ENCODE peak calls at places on chromosome 15, in nine cellular contexts. B is left lung; P is CD8-positive, alpha-beta T cell; L is omental fat pad; M is astrocyte of the spinal cord; Q is uterus; R is mesothelial cell of epicardium; U is bronchial epithelial cell; I is AG04450. K is an unnamed sample.

GRCh38 chr15:68812596-68813548 is 7.8 kb downstream of the ANP32A start:
- DNase-seq in B (no peak), P (no peak), L (no peak), M (peak; percentile 38), Q (no peak), R (no peak), U (no peak), I (no peak), K (peak; percentile 34)

GRCh38 chr15:59232476-59232875 is 25.8 kb downstream of the LDHAL6B start:
- DNase-seq in B (no peak), P (no peak), L (no peak), M (peak; percentile 90), Q (no peak), R (no peak), U (peak; percentile 80), I (peak; percentile 56), K (no peak)

GRCh38 chr15:80010131-80010673 is 39.2 kb upstream of the BCL2A1 start:
- DNase-seq in B (no peak), P (no peak), L (no peak), M (peak; percentile 8), Q (no peak), R (no peak), U (peak; percentile 69), I (no peak), K (no peak)

GRCh38 chr15:100595964-100596363 is 6.0 kb downstream of the LINS1 start:
- DNase-seq in B (no peak), P (no peak), L (no peak), M (no peak), Q (no peak), R (no peak), U (no peak), I (no peak), K (no peak)

GRCh38 chr15:99123706-99124451 is 19.0 kb downstream of the SYNM start:
- DNase-seq in B (peak; percentile 83), P (no peak), L (peak; percentile 58), M (peak; percentile 98), Q (peak; percentile 86), R (peak; percentile 74), U (peak; percentile 86), I (peak; percentile 83), K (peak; percentile 75)

GRCh38 chr15:85854345-85855097 is 59.8 kb upstream of the KLHL25 start:
- DNase-seq in B (no peak), P (peak; percentile 23), L (no peak), M (peak; percentile 57), Q (peak; percentile 31), R (no peak), U (peak; percentile 61), I (no peak), K (no peak)

GRCh38 chr15:34318277-34319079 is 19.1 kb downstream of the SLC12A6 start:
- DNase-seq in B (no peak), P (no peak), L (no peak), M (peak; percentile 60), Q (peak; percentile 41), R (no peak), U (peak; percentile 88), I (no peak), K (no peak)

GRCh38 chr15:94671845-94672524 is 440.6 kb downstream of the MCTP2 start:
- DNase-seq in B (no peak), P (no peak), L (no peak), M (peak; percentile 62), Q (peak; percentile 23), R (no peak), U (no peak), I (peak; percentile 3), K (no peak)

GRCh38 chr15:75454471-75455418 is 3.3 kb upstream of the SIN3A start:
- DNase-seq in B (peak; percentile 93), P (peak; percentile 72), L (peak; percentile 48), M (peak; percentile 28), Q (no peak), R (peak; percentile 81), U (peak; percentile 39), I (no peak), K (peak; percentile 83)

GRCh38 chr15:73921257-73921890 is 4.9 kb upstream of the LOXL1 start:
- DNase-seq in B (no peak), P (no peak), L (no peak), M (no peak), Q (no peak), R (no peak), U (no peak), I (no peak), K (no peak)

GRCh38 chr15:34239151-34239761 is 14.4 kb downstream of the EMC4 start:
- DNase-seq in B (no peak), P (no peak), L (no peak), M (peak; percentile 85), Q (no peak), R (no peak), U (peak; percentile 99), I (peak; percentile 49), K (no peak)

GRCh38 chr15:48930735-48931134 is 33.0 kb downstream of the SHC4 start:
- DNase-seq in B (no peak), P (no peak), L (no peak), M (no peak), Q (no peak), R (no peak), U (no peak), I (no peak), K (no peak)

GRCh38 chr15:67832031-67832551 is 6.8 kb downstream of the SKOR1 start:
- DNase-seq in B (no peak), P (no peak), L (no peak), M (no peak), Q (no peak), R (no peak), U (no peak), I (no peak), K (no peak)

GRCh38 chr15:90205886-90206285 is 4.8 kb downstream of the SEMA4B start:
- DNase-seq in B (no peak), P (no peak), L (no peak), M (no peak), Q (no peak), R (no peak), U (peak; percentile 23), I (no peak), K (no peak)

DNA sequence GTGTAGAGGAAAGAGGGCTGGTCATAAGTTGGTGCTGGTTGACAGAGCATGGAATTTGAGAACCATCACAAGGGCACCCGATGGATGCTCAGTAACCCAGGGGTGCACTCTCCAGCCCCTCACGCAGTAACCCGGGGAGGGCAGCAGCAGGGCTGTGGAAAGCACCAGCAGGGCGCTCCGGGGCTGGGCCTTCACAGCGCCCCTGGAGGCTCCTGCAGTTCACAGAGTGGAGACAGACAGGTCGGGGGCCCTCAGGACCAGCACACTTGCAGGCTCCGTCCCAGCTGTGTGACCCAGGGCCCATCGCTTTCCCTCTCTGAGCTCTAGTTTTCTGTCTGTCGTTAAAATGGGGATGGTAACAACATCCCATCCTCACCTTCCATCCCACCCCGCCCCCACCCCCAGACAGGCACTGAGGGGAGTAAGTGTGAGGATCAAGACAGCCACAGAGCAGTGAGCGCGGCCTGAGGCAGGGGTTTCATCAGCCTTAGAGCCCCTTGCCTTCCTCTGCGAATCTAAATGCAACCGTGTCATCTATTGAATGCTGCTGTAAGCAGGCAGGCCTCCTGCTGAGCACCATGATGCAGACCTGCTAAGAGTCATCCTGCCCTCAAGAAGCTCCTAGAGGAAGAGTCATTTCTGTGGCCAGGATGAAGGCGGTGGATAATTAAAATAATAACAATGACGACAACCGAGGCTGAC is 90.2 kb upstream of the LINGO1 start:
- DNase-seq in B (peak; percentile 43), P (no peak), L (no peak), M (no peak), Q (no peak), R (no peak), U (no peak), I (no peak), K (no peak)
- TF ChIP-seq CTCF in B (no peak), P (no peak), L (no peak), M (no peak), Q (no peak), R (no peak), U (no peak), I (no peak), K (no peak)

GRCh38 chr15:89139613-89140499 is 51.6 kb downstream of the ABHD2 start:
- DNase-seq in B (no peak), P (no peak), L (no peak), M (peak; percentile 38), Q (no peak), R (no peak), U (no peak), I (no peak), K (no peak)
- TF ChIP-seq CTCF in B (no peak), P (no peak), L (no peak), M (peak; percentile 39), Q (no peak), R (no peak), U (no peak), I (peak; percentile 15), K (peak; percentile 39)

GRCh38 chr15:60933914-60934885 is 294.9 kb downstream of the RORA start:
- DNase-seq in B (no peak), P (no peak), L (no peak), M (no peak), Q (no peak), R (no peak), U (peak; percentile 37), I (no peak), K (no peak)

GRCh38 chr15:60935130-60935529 is 294.0 kb downstream of the RORA start:
- DNase-seq in B (no peak), P (no peak), L (no peak), M (no peak), Q (no peak), R (no peak), U (no peak), I (no peak), K (no peak)

GRCh38 chr15:60928987-60929386 is 300.1 kb downstream of the RORA start:
- DNase-seq in B (no peak), P (no peak), L (no peak), M (no peak), Q (no peak), R (no peak), U (no peak), I (no peak), K (no peak)

GRCh38 chr15:60936186-60936585 is 292.9 kb downstream of the RORA start:
- DNase-seq in B (no peak), P (no peak), L (no peak), M (no peak), Q (no peak), R (no peak), U (no peak), I (no peak), K (no peak)

GRCh38 chr15:60932051-60932915 is 296.8 kb downstream of the RORA start:
- DNase-seq in B (no peak), P (peak; percentile 33), L (no peak), M (peak; percentile 62), Q (no peak), R (no peak), U (peak; percentile 95), I (no peak), K (no peak)
- TF ChIP-seq CTCF in B (no peak), P (no peak), L (no peak), M (peak; percentile 13), Q (no peak), R (no peak), U (peak; percentile 83), I (no peak), K (no peak)

DNA sequence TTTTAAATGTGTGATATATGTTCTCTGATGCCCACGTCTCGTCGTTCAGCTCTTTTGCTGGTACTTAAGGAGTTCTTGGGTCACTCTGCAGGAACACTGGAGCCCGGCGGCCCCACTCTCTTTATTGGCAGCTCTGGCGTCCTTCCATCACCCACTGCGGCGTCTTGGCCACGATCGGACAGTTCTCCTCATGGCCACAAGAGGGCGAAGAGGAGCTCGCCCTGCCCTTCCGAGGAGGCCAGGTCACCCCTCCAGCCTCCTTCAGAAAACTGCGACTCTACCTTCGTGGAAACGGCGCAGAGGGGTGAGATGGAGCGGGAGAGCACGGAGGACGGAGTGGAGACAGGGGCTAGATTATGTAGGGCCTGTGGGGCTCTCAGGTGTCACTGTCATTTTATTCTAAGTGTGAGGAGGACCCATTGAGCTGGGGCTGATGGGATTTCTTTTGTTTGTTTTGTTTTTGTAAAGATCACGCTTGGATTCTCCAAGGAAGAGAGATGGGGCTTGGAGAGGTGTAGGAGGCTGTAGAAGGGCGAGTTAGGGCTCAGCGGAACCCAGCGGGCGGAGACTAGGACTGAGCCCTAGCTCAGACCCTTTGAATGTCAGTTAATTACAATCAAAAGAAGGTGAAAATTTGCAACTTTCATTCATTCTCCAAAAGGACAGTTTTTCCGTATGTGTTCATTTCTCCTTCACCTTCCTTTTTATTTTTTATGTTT is 28.0 kb upstream of the GABRA5 start:
- DNase-seq in B (peak; percentile 32), P (no peak), L (no peak), M (no peak), Q (no peak), R (no peak), U (no peak), I (no peak), K (no peak)
- TF ChIP-seq CTCF in B (peak; percentile 31), P (no peak), L (no peak), M (peak; percentile 30), Q (no peak), R (peak; percentile 64), U (peak; percentile 38), I (peak; percentile 41), K (peak; percentile 72)

K was measured in type B pancreatic cell.